ENCODE peak calls at places on chromosomes 7 and 10, in eight cellular contexts. V is SJCRH30, W is upper lobe of right lung, O is stomach, G is body of pancreas, R is tibial nerve, Q is MM.1S, Y is lower lobe of right lung. C is an unnamed sample.

GRCh38 chr10:45418859-45419672 is 45.0 kb downstream of the ALOX5 start:
- DNase-seq in Q (peak; percentile 83), G (no peak), O (peak; percentile 51), W (peak; percentile 83), Y (peak; percentile 74), R (peak; percentile 48), V (no peak), C (peak; percentile 76)

GRCh38 chr10:113026679-113027078 is 76.6 kb downstream of the TCF7L2 start:
- DNase-seq in V (peak; percentile 68), G (no peak), R (no peak), O (no peak), W (no peak), Q (no peak), Y (no peak), C (no peak)

GRCh38 chr10:10564081-10564480 is 453.6 kb upstream of the CELF2 start:
- DNase-seq in W (no peak), Q (no peak), G (no peak), V (no peak), R (no peak), O (no peak), Y (no peak), C (no peak)

GRCh38 chr7:48458701-48459509 is 287.6 kb downstream of the ABCA13 start:
- DNase-seq in V (no peak), W (no peak), R (no peak), O (no peak), Q (no peak), G (no peak), Y (no peak), C (no peak)

GRCh38 chr10:4407783-4408182 is 418.2 kb upstream of the AKR1E2 start:
- DNase-seq in Q (no peak), O (no peak), G (no peak), W (no peak), R (no peak), Y (no peak), V (no peak), C (no peak)

GRCh38 chr7:1668486-1668931 is 1.6 kb upstream of the ELFN1 start:
- DNase-seq in G (peak; percentile 9), W (peak; percentile 47), Y (peak; percentile 35), O (no peak), Q (no peak), V (no peak), R (no peak), C (peak; percentile 28)

GRCh38 chr10:19325581-19325980 is 277.0 kb downstream of the MALRD1 start:
- DNase-seq in W (no peak), G (no peak), Q (no peak), R (no peak), O (no peak), V (no peak), Y (no peak), C (no peak)

GRCh38 chr7:127949670-127950069 is 81.6 kb downstream of the LRRC4 start:
- DNase-seq in Q (peak; percentile 30), W (no peak), O (no peak), R (no peak), G (no peak), Y (no peak), V (no peak), C (no peak)

GRCh38 chr7:102469972-102470825 is 5.4 kb downstream of the LRWD1 start:
- DNase-seq in Y (no peak), W (no peak), O (peak; percentile 86), V (no peak), R (no peak), Q (peak; percentile 3), G (no peak), C (peak; percentile 16)

GRCh38 chr7:74461970-74462706 is 8.4 kb downstream of the GTF2IRD1 start:
- DNase-seq in W (no peak), R (no peak), O (no peak), Y (no peak), V (no peak), Q (no peak), G (no peak), C (no peak)
- H3K4me1 ChIP-seq in W (no peaks in the 10 kb centered on the region), R (no peaks in the 10 kb centered on the region), O (peaks cover 28% of the 10 kb centered on the region), Y (no peaks in the 10 kb centered on the region), V (peaks cover 21% of the 10 kb centered on the region), Q (no peaks in the 10 kb centered on the region), G (peaks cover 7% of the 10 kb centered on the region), C (no peaks in the 10 kb centered on the region)

GRCh38 chr7:134364619-134365037 is 47.9 kb upstream of the SLC35B4 start:
- DNase-seq in Y (no peak), R (no peak), W (no peak), Q (no peak), O (peak; percentile 83), G (no peak), V (no peak), C (no peak)
- H3K4me1 ChIP-seq in Y (peaks cover 7% of the 10 kb centered on the region), R (no peaks in the 10 kb centered on the region), W (peaks cover 6% of the 10 kb centered on the region), Q (no peaks in the 10 kb centered on the region), O (peaks cover 11% of the 10 kb centered on the region), G (peaks cover 47% of the 10 kb centered on the region), V (no peaks in the 10 kb centered on the region), C (peaks cover 7% of the 10 kb centered on the region)

GRCh38 chr10:124942317-124943169 is 620 bp downstream of the ZRANB1 start:
- DNase-seq in R (no peak), V (no peak), O (no peak), W (no peak), G (no peak), Y (no peak), Q (no peak), C (no peak)
- H3K4me1 ChIP-seq in R (peaks cover 28% of the 10 kb centered on the region), V (peaks cover 33% of the 10 kb centered on the region), O (peaks cover 34% of the 10 kb centered on the region), W (peaks cover 32% of the 10 kb centered on the region), G (peaks cover 54% of the 10 kb centered on the region), Y (peaks cover 59% of the 10 kb centered on the region), Q (peaks cover 6% of the 10 kb centered on the region), C (peaks cover 5% of the 10 kb centered on the region)

GRCh38 chr7:117809958-117810357 is 63.3 kb downstream of the CTTNBP2 start:
- DNase-seq in W (no peak), R (no peak), Q (peak; percentile 71), G (peak; percentile 38), Y (no peak), O (no peak), V (no peak), C (no peak)

GRCh38 chr7:117808910-117809705 is 64.1 kb downstream of the CTTNBP2 start:
- DNase-seq in R (no peak), V (no peak), W (no peak), O (no peak), G (no peak), Y (no peak), Q (peak; percentile 37), C (no peak)

GRCh38 chr7:117808273-117808868 is 64.9 kb downstream of the CTTNBP2 start:
- DNase-seq in O (peak; percentile 27), V (no peak), Q (no peak), W (no peak), Y (no peak), R (peak; percentile 38), G (peak; percentile 39), C (no peak)

GRCh38 chr7:117810642-117811512 is 62.4 kb downstream of the CTTNBP2 start:
- DNase-seq in V (no peak), W (no peak), R (no peak), Y (no peak), O (no peak), Q (no peak), G (no peak), C (no peak)

GRCh38 chr7:117811696-117812095 is 61.5 kb downstream of the CTTNBP2 start:
- DNase-seq in O (no peak), W (no peak), V (no peak), R (no peak), G (no peak), Y (no peak), Q (no peak), C (no peak)
- H3K4me1 ChIP-seq in O (no peaks in the 10 kb centered on the region), W (no peaks in the 10 kb centered on the region), V (no peaks in the 10 kb centered on the region), R (no peaks in the 10 kb centered on the region), G (peaks cover 35% of the 10 kb centered on the region), Y (no peaks in the 10 kb centered on the region), Q (peaks cover 11% of the 10 kb centered on the region), C (no peaks in the 10 kb centered on the region)

GRCh38 chr7:129918922-129919321 is 33.8 kb downstream of the UBE2H start:
- DNase-seq in R (no peak), Y (no peak), V (no peak), G (no peak), O (no peak), Q (no peak), W (no peak), C (no peak)
- H3K4me1 ChIP-seq in R (peaks cover 27% of the 10 kb centered on the region), Y (peaks cover 40% of the 10 kb centered on the region), V (peaks cover 9% of the 10 kb centered on the region), G (peaks cover 78% of the 10 kb centered on the region), O (peaks cover 36% of the 10 kb centered on the region), Q (peaks cover 11% of the 10 kb centered on the region), W (peaks cover 28% of the 10 kb centered on the region), C (no peaks in the 10 kb centered on the region)

DNA sequence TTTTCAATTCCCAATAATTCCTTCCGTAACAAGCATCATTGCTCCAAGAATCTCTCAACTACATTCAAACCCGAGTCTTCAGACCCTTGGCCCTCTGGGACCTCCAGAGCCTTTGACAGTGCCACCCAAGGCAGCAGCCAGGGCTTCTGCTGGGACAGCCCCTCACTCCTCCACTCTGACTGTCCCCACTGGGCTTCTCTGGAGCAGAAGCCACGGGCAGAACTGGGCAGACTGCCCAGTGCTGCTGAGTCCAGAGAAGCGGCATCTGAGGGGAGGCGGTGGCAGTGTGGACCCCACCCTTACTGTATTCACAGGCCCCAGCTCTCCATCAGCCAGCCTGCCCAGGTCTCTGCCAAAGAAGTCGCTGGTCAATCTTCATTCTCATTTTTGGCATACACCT is 8.8 kb downstream of the CYREN start:
- DNase-seq in R (no peak), V (no peak), W (no peak), Y (no peak), G (no peak), O (no peak), Q (no peak), C (no peak)
- H3K4me1 ChIP-seq in R (peaks cover 14% of the 10 kb centered on the region), V (peaks cover 11% of the 10 kb centered on the region), W (peaks cover 46% of the 10 kb centered on the region), Y (peaks cover 83% of the 10 kb centered on the region), G (peaks cover 23% of the 10 kb centered on the region), O (peaks cover 51% of the 10 kb centered on the region), Q (peaks cover 46% of the 10 kb centered on the region), C (peaks cover 3% of the 10 kb centered on the region)

DNA sequence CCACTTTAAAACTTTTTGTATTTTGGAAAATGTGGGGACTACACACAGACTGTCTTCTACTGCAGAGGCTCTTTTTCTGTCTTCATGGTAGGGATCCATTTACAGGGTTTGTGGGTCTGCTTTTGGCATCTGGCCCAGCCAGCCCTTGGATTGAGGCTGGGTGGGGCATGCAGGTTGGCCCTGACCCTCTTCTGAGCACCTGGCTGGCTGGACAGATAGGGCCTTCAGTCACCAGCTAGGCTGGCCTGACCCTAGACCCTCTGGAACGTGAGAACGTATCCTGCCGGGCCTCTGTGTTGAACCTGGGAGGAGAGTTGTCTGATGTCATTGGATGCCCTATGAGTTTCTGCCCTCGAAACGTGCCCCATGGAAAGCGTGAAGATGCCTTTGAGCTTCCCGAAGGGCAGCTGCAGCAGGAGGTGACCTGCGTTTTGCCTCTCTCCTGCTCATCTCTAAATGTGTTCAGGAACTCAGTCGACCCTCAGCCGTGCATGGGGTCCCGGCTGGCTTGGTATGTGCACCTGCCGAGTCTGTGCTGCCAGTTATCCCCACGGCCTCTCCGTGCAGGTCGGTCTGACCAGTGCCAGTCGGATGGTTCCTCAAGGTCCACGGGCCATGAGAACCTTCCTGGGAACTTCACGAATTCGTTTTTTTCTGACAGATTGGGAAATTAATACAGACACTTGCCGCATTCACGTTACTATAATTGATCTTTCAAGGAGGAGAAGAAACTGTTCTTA is 74.9 kb downstream of the MGMT start:
- DNase-seq in G (no peak), Q (no peak), V (no peak), R (no peak), W (no peak), O (no peak), Y (no peak), C (no peak)
- H3K4me1 ChIP-seq in G (no peaks in the 10 kb centered on the region), Q (no peaks in the 10 kb centered on the region), V (no peaks in the 10 kb centered on the region), R (no peaks in the 10 kb centered on the region), W (no peaks in the 10 kb centered on the region), O (no peaks in the 10 kb centered on the region), Y (peaks cover 6% of the 10 kb centered on the region), C (no peaks in the 10 kb centered on the region)

DNA sequence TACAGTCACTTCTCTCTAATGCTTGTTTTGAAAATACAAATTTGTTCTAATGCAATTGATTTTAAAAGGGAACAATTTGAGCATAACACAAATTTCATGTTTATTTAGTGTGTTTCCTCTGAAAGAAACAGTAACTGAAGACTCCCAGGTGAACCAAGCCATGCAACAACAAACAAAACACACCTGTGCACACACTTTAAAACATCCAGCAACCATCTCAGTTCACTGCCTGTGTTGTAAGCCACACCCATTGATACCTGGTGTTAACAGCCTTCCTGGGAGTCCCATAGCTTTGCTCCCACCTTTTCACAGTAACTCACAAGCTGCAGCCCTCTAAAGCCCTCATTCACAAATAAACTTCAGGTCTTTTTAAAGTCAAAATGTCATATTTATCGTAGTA is 89.3 kb downstream of the DOCK4 start:
- DNase-seq in Q (no peak), V (no peak), W (no peak), O (no peak), G (no peak), Y (no peak), R (no peak), C (no peak)
- H3K4me1 ChIP-seq in Q (peaks cover 36% of the 10 kb centered on the region), V (no peaks in the 10 kb centered on the region), W (peaks cover 6% of the 10 kb centered on the region), O (no peaks in the 10 kb centered on the region), G (peaks cover 9% of the 10 kb centered on the region), Y (peaks cover 30% of the 10 kb centered on the region), R (peaks cover 8% of the 10 kb centered on the region), C (no peaks in the 10 kb centered on the region)

C was measured in Peyer's patch.